ENCODE peak calls at places on chromosome X, in six cellular contexts. D is left lung, A is psoas muscle, Y is astrocyte, S is A549, Z is tibial nerve. X is an unnamed sample.

GRCh38 chrX:30278365-30278764 is 30.8 kb downstream of the NR0B1 start:
- DNase-seq in D (no peak), A (no peak), Y (peak), S (no peak), Z (no peak), X (no peak)

GRCh38 chrX:53281321-53281822 is at the start of gene IQSEC2:
- DNase-seq in D (peak), A (peak), Y (peak), S (peak), Z (peak), X (peak)

GRCh38 chrX:69300323-69300722 is 135.1 kb upstream of the PJA1 start:
- DNase-seq in D (no peak), A (no peak), Y (no peak), S (no peak), Z (no peak), X (no peak)

GRCh38 chrX:17527932-17528331 is 152.9 kb downstream of the NHS start:
- DNase-seq in D (no peak), A (no peak), Y (no peak), S (no peak), Z (no peak), X (no peak)

GRCh38 chrX:70613295-70613694 is 168.7 kb downstream of the DLG3 start:
- DNase-seq in D (no peak), A (no peak), Y (no peak), S (no peak), Z (no peak), X (no peak)

GRCh38 chrX:78650906-78651437 is 8.2 kb downstream of the RTL3 start:
- DNase-seq in D (no peak), A (no peak), Y (peak), S (no peak), Z (no peak), X (no peak)

GRCh38 chrX:16836371-16836770 is 33.8 kb downstream of the RBBP7 start:
- DNase-seq in D (no peak), A (peak), Y (peak), S (peak), Z (no peak), X (no peak)

GRCh38 chrX:44203791-44204190 is 139.7 kb downstream of the EFHC2 start:
- DNase-seq in D (no peak), A (no peak), Y (no peak), S (no peak), Z (no peak), X (no peak)

GRCh38 chrX:125977851-125978250 is 188.2 kb downstream of the DCAF12L2 start:
- DNase-seq in D (no peak), A (no peak), Y (no peak), S (no peak), Z (no peak), X (no peak)

GRCh38 chrX:42220083-42220482 is 296.7 kb upstream of the CASK start:
- DNase-seq in D (no peak), A (no peak), Y (no peak), S (no peak), Z (no peak), X (no peak)

GRCh38 chrX:39261446-39262147 is 460.3 kb downstream of the MID1IP1 start:
- DNase-seq in D (no peak), A (no peak), Y (peak), S (peak), Z (no peak), X (no peak)

GRCh38 chrX:7068939-7069367 is 78.6 kb upstream of the STS start:
- DNase-seq in D (no peak), A (no peak), Y (no peak), S (no peak), Z (no peak), X (no peak)

GRCh38 chrX:22686138-22686541 is 313.6 kb upstream of the DDX53 start:
- DNase-seq in D (no peak), A (peak), Y (peak), S (no peak), Z (peak), X (no peak)

GRCh38 chrX:29107231-29107630 is 520.0 kb downstream of the IL1RAPL1 start:
- DNase-seq in D (no peak), A (no peak), Y (no peak), S (no peak), Z (no peak), X (no peak)

GRCh38 chrX:71618787-71619186 is 476 bp upstream of the CXCR3 start:
- DNase-seq in D (no peak), A (no peak), Y (no peak), S (no peak), Z (no peak), X (no peak)

GRCh38 chrX:109990582-109991276 is 12.2 kb upstream of the TMEM164 start:
- DNase-seq in D (no peak), A (no peak), Y (no peak), S (no peak), Z (no peak), X (no peak)

GRCh38 chrX:119954374-119954773 is 10.8 kb upstream of the NKAP start:
- DNase-seq in D (no peak), A (no peak), Y (no peak), S (no peak), Z (no peak), X (no peak)

GRCh38 chrX:53320543-53321215 is 39.3 kb upstream of the IQSEC2 start:
- DNase-seq in D (no peak), A (peak), Y (no peak), S (no peak), Z (no peak), X (no peak)

GRCh38 chrX:128460835-128461234 is 408.6 kb upstream of the ACTRT1 start:
- DNase-seq in D (no peak), A (no peak), Y (no peak), S (no peak), Z (no peak), X (no peak)

GRCh38 chrX:150837845-150838244 is 60.6 kb downstream of the CD99L2 start:
- DNase-seq in D (no peak), A (no peak), Y (no peak), S (no peak), Z (no peak), X (no peak)

GRCh38 chrX:129115104-129115503 is 408.2 kb downstream of the SMARCA1 start:
- DNase-seq in D (no peak), A (no peak), Y (no peak), S (peak), Z (no peak), X (no peak)

GRCh38 chrX:115892787-115893671 is 277.5 kb upstream of the AGTR2 start:
- DNase-seq in D (peak), A (peak), Y (peak), S (no peak), Z (no peak), X (no peak)

GRCh38 chrX:24282381-24283121 is 31.3 kb downstream of the SUPT20HL2 start:
- DNase-seq in D (no peak), A (no peak), Y (no peak), S (no peak), Z (no peak), X (no peak)

GRCh38 chrX:54977387-54977786 is 16.6 kb downstream of the PFKFB1 start:
- DNase-seq in D (no peak), A (no peak), Y (no peak), S (no peak), Z (no peak), X (no peak)

GRCh38 chrX:34578237-34578636 is 78.8 kb downstream of the TMEM47 start:
- DNase-seq in D (no peak), A (no peak), Y (peak), S (peak), Z (no peak), X (no peak)

GRCh38 chrX:97787849-97788248 is 904.1 kb downstream of the RPA4 start:
- DNase-seq in D (no peak), A (no peak), Y (no peak), S (no peak), Z (no peak), X (no peak)

GRCh38 chrX:71103110-71103983 is 3.2 kb downstream of the CXorf65 start:
- DNase-seq in D (peak), A (no peak), Y (no peak), S (no peak), Z (no peak), X (no peak)

GRCh38 chrX:103847174-103847870 is 15.3 kb upstream of the RAB9B start:
- DNase-seq in D (no peak), A (no peak), Y (peak), S (no peak), Z (no peak), X (no peak)

GRCh38 chrX:153927686-153927935 is 1.5 kb upstream of the ARHGAP4 start:
- DNase-seq in D (no peak), A (no peak), Y (no peak), S (peak), Z (no peak), X (no peak)

GRCh38 chrX:18146954-18147353 is 73.7 kb downstream of the BEND2 start:
- DNase-seq in D (no peak), A (no peak), Y (peak), S (no peak), Z (no peak), X (no peak)

GRCh38 chrX:46882266-46882665 is 30.0 kb upstream of the JADE3 start:
- DNase-seq in D (no peak), A (no peak), Y (no peak), S (no peak), Z (no peak), X (no peak)

GRCh38 chrX:72021975-72022374 is 109.7 kb downstream of the RTL5 start:
- DNase-seq in D (no peak), A (no peak), Y (no peak), S (no peak), Z (no peak), X (peak)

GRCh38 chrX:9595131-9595530 is 130.3 kb downstream of the TBL1X start:
- DNase-seq in D (no peak), A (no peak), Y (peak), S (no peak), Z (no peak), X (no peak)

GRCh38 chrX:30906726-30907125 is 17.7 kb upstream of the TAB3 start:
- DNase-seq in D (no peak), A (no peak), Y (peak), S (no peak), Z (no peak), X (no peak)

GRCh38 chrX:3712870-3713224 is 602 bp downstream of the PRKX start:
- DNase-seq in D (peak), A (peak), Y (no peak), S (no peak), Z (no peak), X (no peak)

GRCh38 chrX:8067754-8068469 is 103.2 kb downstream of the VCX2 start:
- DNase-seq in D (no peak), A (no peak), Y (peak), S (no peak), Z (no peak), X (no peak)

GRCh38 chrX:148956352-148956751 is 455.9 kb downstream of the AFF2 start:
- DNase-seq in D (no peak), A (no peak), Y (no peak), S (no peak), Z (no peak), X (no peak)

GRCh38 chrX:19825271-19825670 is 62.1 kb downstream of the SH3KBP1 start:
- DNase-seq in D (no peak), A (no peak), Y (no peak), S (no peak), Z (no peak), X (no peak)
- H3K27ac ChIP-seq in D (no peak), A (no peak), Y (no peak), S (no peak), Z (no peak), X (no peak)

GRCh38 chrX:48598645-48599044 is 1.4 kb downstream of the WDR13 start:
- DNase-seq in D (no peak), A (no peak), Y (no peak), S (no peak), Z (no peak), X (no peak)

GRCh38 chrX:48599341-48599740 is 2.0 kb downstream of the WDR13 start:
- DNase-seq in D (no peak), A (peak), Y (no peak), S (no peak), Z (no peak), X (no peak)

GRCh38 chrX:48604701-48605100 is 7.4 kb downstream of the WDR13 start:
- DNase-seq in D (no peak), A (no peak), Y (no peak), S (no peak), Z (no peak), X (no peak)

GRCh38 chrX:48600226-48600625 is 2.9 kb downstream of the WDR13 start:
- DNase-seq in D (no peak), A (no peak), Y (no peak), S (no peak), Z (no peak), X (no peak)

GRCh38 chrX:48601741-48602394 is 4.6 kb downstream of the WDR13 start:
- DNase-seq in D (no peak), A (no peak), Y (no peak), S (no peak), Z (no peak), X (no peak)
- H3K4me3 ChIP-seq in D (no peak), A (no peak), Y (no peak), S (no peak), Z (no peak), X (no peak)

GRCh38 chrX:994780-995179 is 217.7 kb downstream of the CRLF2 start:
- DNase-seq in D (no peak), A (no peak), Y (no peak), S (no peak), Z (no peak), X (no peak)

GRCh38 chrX:1002611-1003010 is 209.8 kb downstream of the CRLF2 start:
- DNase-seq in D (no peak), A (no peak), Y (no peak), S (no peak), Z (no peak), X (no peak)

GRCh38 chrX:997631-998137 is 214.8 kb downstream of the CRLF2 start:
- DNase-seq in D (no peak), A (peak), Y (no peak), S (no peak), Z (no peak), X (no peak)
- TF ChIP-seq CTCF in D (no peak), A (no peak), Y (no peak), S (no peak), Z (no peak), X (no peak)

GRCh38 chrX:15751160-15751819 is 13.2 kb downstream of the CA5B start:
- DNase-seq in D (no peak), A (no peak), Y (peak), S (no peak), Z (no peak), X (no peak)

GRCh38 chrX:15755091-15755490 is 17.0 kb downstream of the CA5B start:
- DNase-seq in D (no peak), A (no peak), Y (no peak), S (no peak), Z (no peak), X (no peak)

GRCh38 chrX:15747626-15748173 is 9.6 kb downstream of the CA5B start:
- DNase-seq in D (no peak), A (no peak), Y (no peak), S (no peak), Z (no peak), X (no peak)

GRCh38 chrX:15749642-15750610 is 11.9 kb downstream of the CA5B start:
- DNase-seq in D (peak), A (no peak), Y (no peak), S (no peak), Z (no peak), X (no peak)

GRCh38 chrX:15750611-15751159 is 12.6 kb downstream of the CA5B start:
- DNase-seq in D (no peak), A (no peak), Y (no peak), S (no peak), Z (no peak), X (no peak)
- H3K27ac ChIP-seq in D (peak), A (no peak), Y (no peak), S (no peak), Z (peak), X (peak)

GRCh38 chrX:49061916-49062315 is 3.1 kb downstream of the CCDC120 start:
- DNase-seq in D (no peak), A (no peak), Y (no peak), S (no peak), Z (no peak), X (peak)

GRCh38 chrX:49058794-49059193 is at the start of gene CCDC120:
- DNase-seq in D (no peak), A (no peak), Y (no peak), S (no peak), Z (no peak), X (no peak)

GRCh38 chrX:49060914-49061313 is 2.1 kb downstream of the CCDC120 start:
- DNase-seq in D (no peak), A (no peak), Y (no peak), S (no peak), Z (no peak), X (peak)

GRCh38 chrX:49061490-49061889 is 2.7 kb downstream of the CCDC120 start:
- DNase-seq in D (no peak), A (no peak), Y (no peak), S (no peak), Z (no peak), X (no peak)

GRCh38 chrX:49059209-49060191 is 701 bp downstream of the CCDC120 start:
- DNase-seq in D (no peak), A (no peak), Y (no peak), S (no peak), Z (no peak), X (peak)
- H3K4me3 ChIP-seq in D (peak), A (no peak), Y (no peak), S (no peak), Z (no peak), X (no peak)

GRCh38 chrX:73262991-73263390 is 48.3 kb upstream of the NAP1L2 start:
- DNase-seq in D (no peak), A (no peak), Y (no peak), S (peak), Z (no peak), X (no peak)
- TF ChIP-seq CTCF in D (no peak), A (no peak), Y (no peak), S (peak), Z (no peak), X (no peak)

DNA sequence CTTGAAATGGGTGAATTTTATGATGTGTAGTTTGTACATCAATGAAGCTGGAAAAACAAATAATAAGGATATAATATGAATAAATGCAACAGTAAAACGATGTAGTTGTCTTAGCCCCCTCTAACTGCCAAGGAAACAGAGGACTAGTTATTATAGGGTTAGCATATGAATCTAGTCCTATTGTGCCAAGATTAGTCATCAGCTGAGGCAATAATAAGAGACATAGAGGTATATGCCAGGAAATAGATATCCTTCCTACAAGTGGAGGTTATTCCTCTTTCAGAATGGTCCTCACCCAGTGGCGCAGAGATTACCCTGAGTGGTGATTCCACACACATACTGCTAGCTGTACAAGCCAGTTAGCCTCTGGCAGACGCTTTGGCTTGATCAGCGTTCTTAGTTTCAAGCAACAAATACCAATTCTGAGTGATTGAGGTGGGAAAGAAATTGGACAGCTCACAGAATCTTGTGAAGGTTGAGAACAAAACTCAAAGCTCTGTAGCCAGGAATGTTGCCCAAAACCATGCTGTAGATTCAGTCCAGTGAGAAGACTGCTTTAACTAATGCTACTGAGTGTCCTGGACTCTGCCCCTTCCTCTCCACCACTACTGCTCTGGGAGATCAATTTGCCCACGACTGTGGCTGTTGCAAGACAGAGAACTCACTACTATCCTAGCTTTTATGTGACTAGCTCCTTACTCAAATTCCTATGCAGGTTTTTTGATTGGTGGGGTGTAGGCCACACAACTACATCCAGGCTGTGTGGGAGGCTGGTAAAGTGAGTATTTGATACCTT is 27.0 kb upstream of the ZNF280C start:
- DNase-seq in D (no peak), A (no peak), Y (no peak), S (no peak), Z (no peak), X (no peak)
- H3K27ac ChIP-seq in D (no peak), A (no peak), Y (no peak), S (no peak), Z (no peak), X (no peak)

X was measured in coronary artery.